ENCODE peak calls at places on chromosomes 4 and X, in seven cellular contexts. M is PC-9, L is lower lobe of right lung, T is HCT116, I is IMR-90, A is transverse colon, C is vagina. U is an unnamed sample. For H3K4me1, the result is how much of the 10 kb centered on the place peaks cover.

GRCh38 chr4:153785830-153786721 is 2.8 kb downstream of the SFRP2 start:
- DNase-seq in I (peak), A (no peak), C (no peak), M (no peak), T (peak), L (no peak), U (no peak)

GRCh38 chr4:75211422-75211821 is 278.5 kb downstream of the PARM1 start:
- DNase-seq in T (no peak), L (no peak), M (no peak), A (no peak), C (no peak), I (no peak), U (no peak)

GRCh38 chr4:39910064-39910463 is 67.6 kb downstream of the PDS5A start:
- DNase-seq in A (no peak), C (no peak), M (no peak), T (no peak), I (no peak), L (no peak), U (no peak)

GRCh38 chr4:164136181-164136616 is 617.7 kb upstream of the SMIM31 start:
- DNase-seq in T (peak), I (peak), C (no peak), A (no peak), M (no peak), L (no peak), U (no peak)

GRCh38 chr4:162017863-162018262 is 145.9 kb downstream of the FSTL5 start:
- DNase-seq in C (no peak), M (no peak), T (no peak), I (no peak), L (no peak), A (no peak), U (no peak)

GRCh38 chr4:137393043-137393442 is 139.3 kb downstream of the PCDH18 start:
- DNase-seq in M (no peak), C (no peak), L (no peak), A (no peak), T (no peak), I (no peak), U (no peak)

GRCh38 chrX:21996872-21997271 is 35.3 kb upstream of the PHEX start:
- DNase-seq in I (peak), M (no peak), T (no peak), A (no peak), C (no peak), L (no peak), U (peak)

GRCh38 chrX:66020578-66021406 is 19.1 kb downstream of the VSIG4 start:
- DNase-seq in T (no peak), C (no peak), A (no peak), L (no peak), I (no peak), M (no peak), U (no peak)

GRCh38 chrX:140724337-140725105 is 15.0 kb downstream of the LINC00632 start:
- DNase-seq in A (no peak), C (no peak), T (no peak), M (no peak), L (no peak), I (no peak), U (no peak)

GRCh38 chrX:110034036-110034435 is 31.1 kb downstream of the TMEM164 start:
- DNase-seq in C (no peak), L (no peak), T (no peak), A (no peak), M (no peak), I (no peak), U (no peak)

DNA sequence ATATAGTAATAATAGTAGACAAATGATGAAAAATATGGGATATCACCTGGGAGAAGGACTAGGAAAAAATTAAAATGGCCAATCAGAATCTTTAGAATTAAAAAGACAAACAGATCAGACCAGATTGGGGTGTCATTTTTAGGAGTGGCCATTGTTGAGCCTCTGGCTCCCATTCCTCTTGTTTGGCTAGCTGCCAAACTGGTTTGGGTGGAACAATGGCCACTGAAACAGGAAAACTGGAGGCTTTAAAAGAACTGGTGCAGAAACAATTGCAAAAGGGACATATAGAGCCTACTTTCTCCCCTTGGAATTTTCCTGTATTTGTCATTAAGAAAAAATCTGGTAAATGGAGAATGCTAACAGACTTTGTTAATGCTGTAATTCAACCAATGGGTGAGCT is 294.8 kb upstream of the DKK2 start:
- DNase-seq in L (no peak), M (no peak), C (no peak), A (no peak), I (no peak), T (no peak), U (no peak)
- H3K4me1 ChIP-seq in L (under half), M (under half), C (under half), A (under half), I (under half), T (under half), U (under half)

GRCh38 chr4:105641876-105642275 is 66.6 kb downstream of the INTS12 start:
- DNase-seq in I (no peak), A (no peak), M (no peak), L (no peak), C (no peak), T (no peak), U (no peak)
- H3K27ac ChIP-seq in I (no peak), A (no peak), M (no peak), L (no peak), C (no peak), T (no peak), U (no peak)

GRCh38 chr4:127188847-127189246 is 443.9 kb upstream of the INTU start:
- DNase-seq in T (peak), L (no peak), C (no peak), I (peak), A (no peak), M (no peak), U (no peak)
- TF ChIP-seq CTCF in T (peak), L (no peak), C (no peak), I (peak), A (no peak), M (no peak), U (no peak)

GRCh38 chr4:10003666-10004065 is 17.6 kb downstream of the SLC2A9 start:
- DNase-seq in C (no peak), T (no peak), M (no peak), I (no peak), A (no peak), L (no peak), U (peak)

GRCh38 chr4:10002278-10002677 is 19.0 kb downstream of the SLC2A9 start:
- DNase-seq in M (no peak), C (no peak), I (no peak), T (no peak), L (no peak), A (no peak), U (no peak)

GRCh38 chr4:10005632-10006031 is 15.7 kb downstream of the SLC2A9 start:
- DNase-seq in I (no peak), A (no peak), T (no peak), M (no peak), C (no peak), L (no peak), U (no peak)

GRCh38 chr4:9999956-10000551 is 21.2 kb downstream of the SLC2A9 start:
- DNase-seq in I (peak), C (no peak), T (no peak), M (no peak), A (no peak), L (no peak), U (peak)

GRCh38 chr4:10001757-10002156 is 19.5 kb downstream of the SLC2A9 start:
- DNase-seq in A (no peak), M (no peak), I (no peak), L (no peak), C (no peak), T (no peak), U (no peak)
- H3K4me1 ChIP-seq in A (under half), M (under half), I (under half), L (under half), C (under half), T (under half), U (under half)